ENCODE peak calls at places on chromosomes 16 and 17, in six cellular contexts. R is PC-3, O is MM.1S, B is GM23248, S is SK-N-SH, V is PC-9. N is an unnamed sample.
A peak's percentile ranks its signal among the peaks of the same experiment; 100 is the strongest.

GRCh38 chr16:3582276-3583165 is 5.3 kb upstream of the NLRC3 start:
- DNase-seq in B (no peak), R (no peak), S (no peak), V (no peak), O (no peak), N (no peak)

GRCh38 chr17:65783845-65784334 is 222.4 kb upstream of the AXIN2 start:
- DNase-seq in R (peak; percentile 98), V (peak; percentile 78), B (peak; percentile 87), S (no peak), O (no peak), N (no peak)

GRCh38 chr17:44121206-44121605 is 2.2 kb downstream of the HDAC5 start:
- DNase-seq in B (no peak), O (no peak), S (peak; percentile 58), R (no peak), V (no peak), N (no peak)

GRCh38 chr16:30698816-30699614 is at the start of gene SRCAP:
- DNase-seq in V (peak; percentile 70), R (peak; percentile 78), S (peak; percentile 97), O (peak; percentile 83), B (peak; percentile 89), N (peak; percentile 90)

GRCh38 chr17:12296120-12296727 is 275.5 kb downstream of the MAP2K4 start:
- DNase-seq in R (no peak), V (no peak), S (no peak), B (peak; percentile 2), O (peak; percentile 7), N (no peak)

GRCh38 chr16:12752159-12752558 is 51.5 kb downstream of the CPPED1 start:
- DNase-seq in R (no peak), B (no peak), S (peak; percentile 32), O (no peak), V (no peak), N (no peak)

GRCh38 chr16:73725147-73725546 is 571.5 kb upstream of the PSMD7 start:
- DNase-seq in S (no peak), O (no peak), B (no peak), V (no peak), R (no peak), N (no peak)

GRCh38 chr16:50185005-50185505 is 31.9 kb downstream of the TENT4B start:
- DNase-seq in S (no peak), O (no peak), R (no peak), B (peak; percentile 77), V (peak; percentile 54), N (no peak)

GRCh38 chr16:48538746-48539484 is 71.1 kb downstream of the N4BP1 start:
- DNase-seq in V (no peak), O (no peak), S (peak; percentile 59), B (no peak), R (no peak), N (no peak)

GRCh38 chr17:17119533-17119932 is 77.3 kb downstream of the MPRIP start:
- DNase-seq in O (no peak), B (peak; percentile 74), S (no peak), V (no peak), R (peak; percentile 66), N (peak; percentile 45)

GRCh38 chr17:74922172-74922571 is 883 bp downstream of the USH1G start:
- DNase-seq in V (no peak), R (no peak), B (no peak), O (no peak), S (no peak), N (no peak)

GRCh38 chr17:31610301-31610910 is 218.9 kb downstream of the RAB11FIP4 start:
- DNase-seq in S (no peak), R (no peak), O (no peak), B (no peak), V (no peak), N (no peak)

GRCh38 chr17:42414782-42415409 is 8.2 kb downstream of the CAVIN1 start:
- DNase-seq in S (no peak), R (no peak), V (no peak), B (no peak), O (peak; percentile 83), N (peak; percentile 86)

GRCh38 chr17:32495347-32496253 is 8.8 kb downstream of the CDK5R1 start:
- DNase-seq in B (peak; percentile 64), S (peak; percentile 83), V (no peak), O (no peak), R (no peak), N (no peak)

GRCh38 chr17:17236295-17237025 is 508 bp downstream of the FLCN start:
- DNase-seq in O (no peak), B (peak; percentile 82), S (no peak), R (peak; percentile 36), V (peak; percentile 43), N (no peak)

GRCh38 chr17:63988741-63989621 is 9.2 kb upstream of the PRR29 start:
- DNase-seq in O (no peak), B (peak; percentile 21), V (no peak), S (no peak), R (no peak), N (no peak)

GRCh38 chr17:76434870-76435269 is 18.1 kb downstream of the UBE2O start:
- DNase-seq in V (no peak), S (no peak), B (no peak), O (no peak), R (peak; percentile 58), N (no peak)

GRCh38 chr17:80477647-80478478 is 1.5 kb upstream of the NPTX1 start:
- DNase-seq in O (no peak), S (peak; percentile 95), R (no peak), V (no peak), B (peak; percentile 83), N (no peak)

GRCh38 chr16:11546522-11547485 is 39.9 kb downstream of the LITAF start:
- DNase-seq in O (no peak), R (peak; percentile 17), B (peak; percentile 65), S (no peak), V (no peak), N (no peak)

GRCh38 chr17:66040402-66040801 is 151.5 kb downstream of the CEP112 start:
- DNase-seq in V (no peak), R (peak; percentile 19), B (no peak), S (no peak), O (no peak), N (no peak)

GRCh38 chr17:14307560-14308024 is 6.7 kb downstream of the HS3ST3B1 start:
- DNase-seq in O (no peak), R (no peak), S (no peak), V (no peak), B (peak; percentile 93), N (no peak)

DNA sequence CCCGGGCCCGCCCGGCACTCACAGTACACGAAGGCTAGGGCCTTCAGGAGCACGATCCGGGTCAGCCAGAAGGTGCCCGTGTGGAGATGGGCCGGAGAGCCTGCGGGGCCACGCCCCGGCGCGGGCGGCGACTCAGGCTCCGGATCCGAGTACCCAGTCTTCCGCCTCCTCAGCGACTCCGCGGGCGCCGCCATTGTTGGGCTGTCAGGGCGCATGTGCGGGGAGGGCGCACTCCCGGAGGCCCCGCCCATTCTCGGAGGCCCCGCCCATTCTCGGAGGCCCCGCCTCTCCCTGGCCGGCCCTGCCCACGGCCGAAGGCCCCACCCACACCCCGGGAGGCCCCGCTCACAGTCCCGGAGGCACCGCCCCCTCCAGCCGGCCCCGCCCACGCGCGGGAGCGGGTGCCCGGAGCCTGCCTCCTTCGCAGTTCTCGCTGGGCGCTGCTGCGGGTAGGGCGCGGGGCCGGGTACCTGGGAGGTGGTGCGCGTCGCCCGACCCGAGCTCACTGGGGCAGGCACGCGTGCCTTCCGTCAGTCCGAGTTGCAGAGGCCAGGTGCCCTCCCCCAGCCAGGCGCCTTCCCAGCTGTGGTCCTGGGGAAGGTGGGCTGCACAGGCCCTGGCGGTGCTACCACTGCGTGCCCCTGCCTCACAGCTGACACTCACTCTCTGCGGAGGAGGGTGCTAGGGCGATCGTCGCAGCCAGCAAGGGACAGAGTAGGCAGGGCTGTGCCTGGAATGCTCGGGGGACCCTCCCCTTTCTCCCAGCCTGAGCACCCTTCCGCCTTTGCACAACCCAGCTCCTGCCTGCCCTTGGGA is at the start of gene LMF1:
- DNase-seq in O (peak; percentile 74), R (peak; percentile 83), V (peak; percentile 67), B (peak; percentile 96), S (peak; percentile 100), N (peak; percentile 93)
- H3K9me2 ChIP-seq in O (no peaks in the 10 kb centered on the region), R (no peaks in the 10 kb centered on the region), V (no peaks in the 10 kb centered on the region), B (no peaks in the 10 kb centered on the region), S (no peaks in the 10 kb centered on the region), N (no peaks in the 10 kb centered on the region)

GRCh38 chr16:9270941-9271340 is 179.5 kb downstream of the HAPSTR1 start:
- DNase-seq in R (no peak), B (no peak), S (no peak), O (no peak), V (no peak), N (no peak)

GRCh38 chr16:9279661-9280060 is 188.2 kb downstream of the HAPSTR1 start:
- DNase-seq in V (no peak), B (no peak), R (no peak), S (no peak), O (no peak), N (no peak)

GRCh38 chr16:9275386-9275785 is 183.9 kb downstream of the HAPSTR1 start:
- DNase-seq in B (no peak), O (no peak), R (peak; percentile 15), S (no peak), V (peak; percentile 24), N (no peak)

GRCh38 chr16:9280067-9280466 is 188.6 kb downstream of the HAPSTR1 start:
- DNase-seq in S (no peak), O (no peak), R (no peak), V (no peak), B (no peak), N (no peak)

GRCh38 chr16:9275816-9276354 is 184.4 kb downstream of the HAPSTR1 start:
- DNase-seq in O (no peak), B (no peak), R (no peak), V (peak; percentile 17), S (no peak), N (no peak)
- H3K9me2 ChIP-seq in O (no peaks in the 10 kb centered on the region), B (no peaks in the 10 kb centered on the region), R (no peaks in the 10 kb centered on the region), V (no peaks in the 10 kb centered on the region), S (no peaks in the 10 kb centered on the region), N (no peaks in the 10 kb centered on the region)

GRCh38 chr16:66895999-66896398 is 15.7 kb downstream of the PDP2 start:
- DNase-seq in S (no peak), R (no peak), B (no peak), V (no peak), O (no peak), N (no peak)

GRCh38 chr16:66898207-66898606 is 17.9 kb downstream of the PDP2 start:
- DNase-seq in B (peak; percentile 73), R (no peak), S (no peak), V (peak; percentile 50), O (no peak), N (no peak)

GRCh38 chr16:66894055-66894454 is 13.7 kb downstream of the PDP2 start:
- DNase-seq in B (no peak), S (no peak), V (no peak), R (no peak), O (no peak), N (no peak)

GRCh38 chr16:66894948-66895696 is 14.8 kb downstream of the PDP2 start:
- DNase-seq in B (peak; percentile 85), V (no peak), R (peak; percentile 70), S (peak; percentile 76), O (peak; percentile 62), N (peak; percentile 63)

DNA sequence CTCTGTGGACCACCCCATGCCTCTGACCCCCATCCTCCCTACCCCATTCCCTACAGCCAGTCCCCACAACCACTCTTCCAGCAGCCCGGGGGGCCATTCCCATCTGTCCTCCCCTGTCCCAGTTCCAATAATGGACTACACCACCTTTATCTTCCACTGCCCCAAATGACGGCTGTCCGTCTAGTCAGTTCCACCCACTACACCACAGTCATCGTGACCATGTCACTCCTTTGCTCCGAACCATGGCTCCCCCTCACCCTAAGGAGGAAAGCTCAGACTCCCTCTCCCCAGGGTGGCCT is 15.3 kb downstream of the PDP2 start:
- DNase-seq in V (no peak), S (no peak), O (no peak), B (no peak), R (no peak), N (no peak)
- H3K9me2 ChIP-seq in V (no peaks in the 10 kb centered on the region), S (no peaks in the 10 kb centered on the region), O (no peaks in the 10 kb centered on the region), B (no peaks in the 10 kb centered on the region), R (no peaks in the 10 kb centered on the region), N (no peaks in the 10 kb centered on the region)

GRCh38 chr17:1331708-1332107 is 52.2 kb downstream of the TRARG1 start:
- DNase-seq in V (no peak), R (no peak), O (no peak), B (no peak), S (no peak), N (no peak)
- H3K9me2 ChIP-seq in V (no peaks in the 10 kb centered on the region), R (no peaks in the 10 kb centered on the region), O (no peaks in the 10 kb centered on the region), B (no peaks in the 10 kb centered on the region), S (no peaks in the 10 kb centered on the region), N (no peaks in the 10 kb centered on the region)